ENCODE peak calls at places on chromosomes 16 and 17, in eight cellular contexts. O is lower lobe of right lung, Y is uterus, T is transverse colon, S is stomach, U is Peyer's patch, Q is tibial artery, D is heart right ventricle. H is an unnamed sample.

GRCh38 chr16:7921360-7921759 is 588.7 kb downstream of the RBFOX1 start:
- DNase-seq in Q (no peak), Y (no peak), D (no peak), T (no peak), U (no peak), S (no peak), O (no peak), H (no peak)

GRCh38 chr16:56923481-56923880 is 8.5 kb upstream of the HERPUD1 start:
- DNase-seq in O (no peak), D (no peak), Q (no peak), U (no peak), T (no peak), Y (no peak), S (no peak), H (no peak)

GRCh38 chr16:22648141-22648540 is 137.4 kb downstream of the NPIPB5 start:
- DNase-seq in O (no peak), T (no peak), Q (no peak), U (no peak), D (no peak), S (no peak), Y (no peak), H (no peak)

GRCh38 chr16:66380421-66380820 is 13.9 kb downstream of the CDH5 start:
- DNase-seq in Q (no peak), D (no peak), T (no peak), U (no peak), Y (no peak), O (no peak), S (no peak), H (no peak)

GRCh38 chr16:87132361-87133014 is 184.7 kb downstream of the C16orf95 start:
- DNase-seq in Q (peak; percentile 56), U (no peak), D (peak; percentile 25), Y (no peak), O (no peak), S (no peak), T (no peak), H (peak; percentile 87)

GRCh38 chr16:86074651-86075487 is 175.9 kb downstream of the IRF8 start:
- DNase-seq in U (peak; percentile 43), O (no peak), S (no peak), T (peak; percentile 6), D (no peak), Q (peak; percentile 11), Y (no peak), H (no peak)

GRCh38 chr16:13797718-13798117 is 122.2 kb upstream of the ERCC4 start:
- DNase-seq in O (no peak), U (no peak), Q (no peak), S (no peak), Y (no peak), T (no peak), D (no peak), H (no peak)

GRCh38 chr17:5883775-5884665 is 186.2 kb upstream of the WSCD1 start:
- DNase-seq in S (no peak), O (no peak), U (no peak), Y (no peak), Q (no peak), T (no peak), D (no peak), H (no peak)

GRCh38 chr16:35691057-35691456 is 2231.6 kb downstream of the TP53TG3F start:
- DNase-seq in U (no peak), Q (no peak), D (no peak), S (no peak), T (no peak), Y (no peak), O (no peak), H (no peak)

GRCh38 chr17:3890893-3891219 is 2.0 kb downstream of the CAMKK1 start:
- DNase-seq in Y (no peak), T (no peak), Q (no peak), S (no peak), U (no peak), D (no peak), O (no peak), H (no peak)

DNA sequence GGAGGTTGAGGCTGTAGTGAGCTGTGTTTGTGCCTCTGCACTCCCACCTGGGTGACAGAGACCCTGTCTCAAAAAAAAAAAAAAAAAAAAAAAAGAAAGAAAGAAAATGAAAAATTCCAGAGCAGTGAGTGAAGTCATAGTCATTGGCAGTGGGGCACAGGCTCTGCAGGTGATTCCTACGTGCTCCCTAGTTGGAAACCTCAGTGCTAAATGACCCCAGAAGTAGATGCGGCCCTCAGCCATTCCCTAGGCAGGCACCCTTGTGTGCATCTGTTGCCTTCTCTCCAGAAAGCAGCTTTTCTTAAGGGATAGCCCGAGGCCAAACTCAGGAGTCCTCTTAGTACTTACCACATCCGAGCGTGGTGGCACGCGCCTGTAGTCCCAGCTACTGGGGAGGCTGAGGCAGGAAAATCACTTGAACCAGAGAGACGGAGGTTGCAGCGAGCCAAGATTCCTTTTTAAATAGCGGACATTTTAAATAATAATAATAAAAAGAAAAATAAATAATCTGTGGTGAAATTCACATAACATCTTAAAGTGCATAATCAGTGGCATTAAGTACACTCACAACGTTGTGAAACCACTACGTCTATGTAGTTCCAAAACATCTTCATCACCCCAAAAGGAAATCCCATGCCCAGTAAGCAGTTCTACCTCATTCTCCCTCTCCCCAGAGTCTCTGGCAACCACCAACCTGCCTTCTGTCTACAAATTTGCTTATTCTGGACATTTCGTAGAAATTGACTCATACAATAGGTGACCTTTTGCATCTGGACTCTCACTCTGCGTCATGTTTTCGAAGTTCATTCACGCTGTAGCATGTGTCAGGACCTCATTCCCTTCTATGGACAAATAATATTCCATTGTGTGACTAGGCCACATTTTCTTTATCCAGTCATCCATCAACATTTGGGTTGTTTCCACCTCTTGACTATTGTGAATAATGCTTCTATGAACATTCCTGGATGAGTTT is 12.5 kb upstream of the SPHK1 start:
- DNase-seq in D (peak; percentile 1), Y (no peak), U (no peak), T (no peak), Q (no peak), S (no peak), O (no peak), H (peak; percentile 30)
- H3K4me1 ChIP-seq in D (peaks cover 35% of the 10 kb centered on the region), Y (no peaks in the 10 kb centered on the region), U (no peaks in the 10 kb centered on the region), T (no peaks in the 10 kb centered on the region), Q (no peaks in the 10 kb centered on the region), S (peaks cover 11% of the 10 kb centered on the region), O (peaks cover 18% of the 10 kb centered on the region), H (peaks cover 11% of the 10 kb centered on the region)

GRCh38 chr17:77528516-77529327 is 388.0 kb downstream of the SEC14L1 start:
- DNase-seq in D (peak; percentile 42), U (no peak), Q (no peak), S (no peak), O (no peak), T (no peak), Y (no peak), H (peak; percentile 71)
- H3K4me3 ChIP-seq in D (peak overlapping the region; percentile 28), U (no peak overlapping the region), Q (peak overlapping the region; percentile 29), S (peak overlapping the region; percentile 35), O (peak overlapping the region; percentile 28), T (no peak overlapping the region), Y (no peak overlapping the region), H (peak overlapping the region; percentile 16)

GRCh38 chr16:48138543-48138942 is 17.2 kb downstream of the ABCC12 start:
- DNase-seq in T (no peak), O (no peak), Q (no peak), Y (no peak), D (no peak), S (no peak), U (no peak), H (no peak)
- H3K4me1 ChIP-seq in T (no peaks in the 10 kb centered on the region), O (no peaks in the 10 kb centered on the region), Q (no peaks in the 10 kb centered on the region), Y (no peaks in the 10 kb centered on the region), D (peaks cover 22% of the 10 kb centered on the region), S (peaks cover 10% of the 10 kb centered on the region), U (no peaks in the 10 kb centered on the region), H (peaks cover 2% of the 10 kb centered on the region)

DNA sequence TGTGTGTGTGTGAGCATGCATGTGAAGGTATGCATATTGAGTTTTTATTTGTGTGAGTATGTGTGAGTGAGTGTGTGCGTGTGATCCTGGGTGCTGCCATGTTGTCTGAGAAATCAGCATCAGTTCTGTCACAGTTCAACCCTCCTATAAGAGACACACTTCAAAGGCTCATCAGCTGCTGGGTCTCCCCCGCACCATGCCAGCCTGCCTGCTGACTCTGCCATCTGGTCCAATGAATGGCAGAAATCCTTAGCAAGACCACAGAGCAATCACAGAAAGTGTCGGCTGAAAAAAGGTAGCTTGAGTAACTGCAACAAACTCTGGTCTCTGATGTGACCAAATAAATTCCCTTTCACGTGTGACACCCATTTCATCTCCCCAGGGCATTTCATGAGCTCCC is 381.8 kb upstream of the MAF start:
- DNase-seq in Q (no peak), D (no peak), U (no peak), O (no peak), S (no peak), Y (no peak), T (no peak), H (no peak)
- H3K4me3 ChIP-seq in Q (no peak overlapping the region), D (no peak overlapping the region), U (no peak overlapping the region), O (no peak overlapping the region), S (no peak overlapping the region), Y (no peak overlapping the region), T (no peak overlapping the region), H (no peak overlapping the region)